ENCODE peak calls at places on chromosome 9, in seven cellular contexts. I is psoas muscle, F is GM23338, O is coronary artery, A is dorsolateral prefrontal cortex, R is kidney, X is PC-9. V is an unnamed sample.

GRCh38 chr9:88994820-88995180 is 3.5 kb downstream of the S1PR3 start:
- DNase-seq in I (no peak), O (no peak), F (no peak), A (no peak), R (no peak), X (no peak), V (no peak)

GRCh38 chr9:87667164-87667738 is 58.7 kb upstream of the CTSL start:
- DNase-seq in R (no peak), X (no peak), O (no peak), I (no peak), A (no peak), F (peak; percentile 79), V (no peak)

GRCh38 chr9:35952526-35953191 is 5.3 kb downstream of the OR2S2 start:
- DNase-seq in F (no peak), I (no peak), O (no peak), X (no peak), A (no peak), R (no peak), V (no peak)

GRCh38 chr9:132048191-132048590 is 31.5 kb downstream of the MED27 start:
- DNase-seq in A (no peak), I (no peak), R (no peak), O (no peak), F (no peak), X (no peak), V (no peak)

GRCh38 chr9:71218774-71219173 is 97.4 kb upstream of the TRPM3 start:
- DNase-seq in A (no peak), X (no peak), O (no peak), F (no peak), R (no peak), I (no peak), V (no peak)

GRCh38 chr9:100525563-100525962 is 52.3 kb upstream of the CAVIN4 start:
- DNase-seq in I (no peak), O (no peak), F (no peak), A (no peak), R (no peak), X (no peak), V (no peak)

GRCh38 chr9:91546574-91546973 is 122.9 kb upstream of the NFIL3 start:
- DNase-seq in O (no peak), F (no peak), A (no peak), R (no peak), X (no peak), I (no peak), V (no peak)

GRCh38 chr9:97675655-97676054 is 21.5 kb downstream of the XPA start:
- DNase-seq in O (no peak), F (no peak), A (no peak), R (no peak), I (no peak), X (no peak), V (no peak)

GRCh38 chr9:11016081-11016480 is 403.3 kb upstream of the PTPRD start:
- DNase-seq in A (no peak), O (no peak), X (peak; percentile 6), I (no peak), F (no peak), R (no peak), V (no peak)

GRCh38 chr9:100440071-100440470 is 13.1 kb downstream of the MSANTD3 start:
- DNase-seq in A (no peak), O (no peak), R (no peak), I (peak; percentile 57), X (no peak), F (no peak), V (no peak)

GRCh38 chr9:91757802-91758201 is 192.2 kb downstream of the ROR2 start:
- DNase-seq in X (no peak), R (no peak), A (no peak), I (no peak), O (no peak), F (no peak), V (no peak)

GRCh38 chr9:113516840-113517577 is 53.5 kb downstream of the RGS3 start:
- DNase-seq in A (no peak), O (no peak), X (no peak), F (no peak), I (no peak), R (peak; percentile 59), V (no peak)

GRCh38 chr9:76729980-76730737 is 34.1 kb upstream of the PCA3 start:
- DNase-seq in A (no peak), X (no peak), F (no peak), O (no peak), R (no peak), I (no peak), V (peak; percentile 94)

GRCh38 chr9:107286057-107286456 is 3.0 kb downstream of the RAD23B start:
- DNase-seq in A (no peak), X (no peak), R (no peak), I (no peak), O (no peak), F (no peak), V (peak; percentile 77)

GRCh38 chr9:89466451-89467277 is 31.2 kb downstream of the SEMA4D start:
- DNase-seq in X (no peak), O (no peak), R (no peak), F (no peak), A (no peak), I (no peak), V (no peak)

GRCh38 chr9:134724912-134725604 is 83.5 kb downstream of the COL5A1 start:
- DNase-seq in F (no peak), A (no peak), X (no peak), O (no peak), R (peak; percentile 52), I (no peak), V (no peak)

GRCh38 chr9:125889524-125890473 is 142.6 kb downstream of the PBX3 start:
- DNase-seq in O (no peak), F (peak; percentile 77), R (peak; percentile 63), A (peak; percentile 49), I (peak; percentile 50), X (peak; percentile 47), V (no peak)

GRCh38 chr9:34637356-34638137 is at the start of gene SIGMAR1:
- DNase-seq in A (peak; percentile 91), R (peak; percentile 97), O (peak; percentile 93), I (peak; percentile 97), X (peak; percentile 89), F (peak; percentile 97), V (peak; percentile 76)

DNA sequence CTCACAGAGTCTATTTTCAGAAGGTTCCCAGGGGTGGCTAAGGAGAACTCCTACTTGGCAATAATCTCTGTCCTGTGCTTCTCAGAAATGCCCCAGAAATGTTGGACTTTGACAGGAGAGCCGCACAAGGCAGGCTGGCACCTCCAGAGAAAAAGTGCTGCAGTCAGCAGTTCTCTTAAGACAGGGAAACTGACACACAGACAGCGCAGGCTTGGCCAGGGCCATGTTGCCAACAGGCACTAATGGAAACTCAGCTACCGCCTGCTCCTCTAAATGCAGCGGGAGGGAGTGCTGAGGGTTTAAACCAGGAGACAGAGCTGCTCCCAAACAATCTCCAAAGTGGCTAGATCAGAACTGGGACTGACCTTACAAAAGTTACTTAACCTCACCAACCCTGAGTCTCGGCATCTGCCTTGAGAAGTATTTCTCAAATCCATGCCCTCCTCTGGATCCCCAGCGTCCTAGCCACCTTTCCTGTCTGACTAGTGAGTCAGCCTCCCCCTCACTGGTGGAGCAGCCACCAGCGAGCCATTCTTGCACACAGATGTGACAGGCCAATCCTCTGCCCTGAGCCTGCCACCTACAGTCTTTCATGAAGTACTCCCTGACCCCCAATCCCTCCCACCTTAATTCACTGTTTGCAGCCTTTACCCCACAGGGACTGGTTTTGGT is 186.4 kb downstream of the CDK5RAP2 start:
- DNase-seq in R (no peak), O (no peak), F (no peak), X (no peak), I (no peak), A (no peak), V (no peak)
- H3K4me3 ChIP-seq in R (no peak overlapping the region), O (no peak overlapping the region), F (no peak overlapping the region), X (no peak overlapping the region), I (no peak overlapping the region), A (no peak overlapping the region), V (no peak overlapping the region)

GRCh38 chr9:73023025-73023541 is 70.2 kb upstream of the ALDH1A1 start:
- DNase-seq in R (no peak), X (peak; percentile 48), A (no peak), F (peak; percentile 84), I (peak; percentile 62), O (no peak), V (peak; percentile 21)
- TF ChIP-seq CTCF in R (peak; percentile 94), X (peak; percentile 64), A (peak; percentile 66), F (peak; percentile 94), I (peak; percentile 88), O (peak; percentile 70), V (peak; percentile 89)

GRCh38 chr9:95202076-95202681 is 115.3 kb downstream of the FANCC start:
- DNase-seq in I (no peak), O (no peak), X (no peak), A (no peak), F (no peak), R (no peak), V (no peak)

GRCh38 chr9:95207403-95207802 is 110.1 kb downstream of the FANCC start:
- DNase-seq in R (no peak), F (no peak), X (no peak), O (no peak), I (no peak), A (no peak), V (no peak)

GRCh38 chr9:95204710-95205109 is 112.8 kb downstream of the FANCC start:
- DNase-seq in I (no peak), X (no peak), O (no peak), F (no peak), R (no peak), A (no peak), V (no peak)

GRCh38 chr9:95204310-95204709 is 113.2 kb downstream of the FANCC start:
- DNase-seq in R (no peak), F (no peak), O (no peak), I (no peak), X (no peak), A (no peak), V (no peak)

DNA sequence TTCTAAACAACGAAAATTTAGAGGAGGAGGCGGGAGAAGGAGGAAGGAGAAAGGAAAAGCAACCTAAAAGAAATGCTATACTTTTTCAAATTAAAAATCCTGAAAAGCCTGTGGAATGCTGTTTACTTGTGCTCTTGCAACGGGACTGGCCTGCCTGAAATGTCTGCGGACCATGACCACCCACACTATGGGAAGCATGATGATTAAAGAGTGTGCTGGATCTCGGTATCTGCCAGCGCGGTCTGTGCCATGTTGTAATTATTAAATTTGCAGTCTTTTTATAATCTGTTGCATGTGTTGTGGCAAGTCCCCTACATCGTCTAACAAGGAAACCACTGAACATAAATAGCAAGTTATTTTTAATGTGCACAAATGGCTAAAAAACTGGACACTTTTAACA is 111.4 kb downstream of the FANCC start:
- DNase-seq in F (no peak), X (no peak), R (no peak), A (no peak), I (no peak), O (no peak), V (no peak)
- H3K4me3 ChIP-seq in F (no peak overlapping the region), X (no peak overlapping the region), R (no peak overlapping the region), A (no peak overlapping the region), I (no peak overlapping the region), O (peak overlapping the region; percentile 15), V (no peak overlapping the region)

DNA sequence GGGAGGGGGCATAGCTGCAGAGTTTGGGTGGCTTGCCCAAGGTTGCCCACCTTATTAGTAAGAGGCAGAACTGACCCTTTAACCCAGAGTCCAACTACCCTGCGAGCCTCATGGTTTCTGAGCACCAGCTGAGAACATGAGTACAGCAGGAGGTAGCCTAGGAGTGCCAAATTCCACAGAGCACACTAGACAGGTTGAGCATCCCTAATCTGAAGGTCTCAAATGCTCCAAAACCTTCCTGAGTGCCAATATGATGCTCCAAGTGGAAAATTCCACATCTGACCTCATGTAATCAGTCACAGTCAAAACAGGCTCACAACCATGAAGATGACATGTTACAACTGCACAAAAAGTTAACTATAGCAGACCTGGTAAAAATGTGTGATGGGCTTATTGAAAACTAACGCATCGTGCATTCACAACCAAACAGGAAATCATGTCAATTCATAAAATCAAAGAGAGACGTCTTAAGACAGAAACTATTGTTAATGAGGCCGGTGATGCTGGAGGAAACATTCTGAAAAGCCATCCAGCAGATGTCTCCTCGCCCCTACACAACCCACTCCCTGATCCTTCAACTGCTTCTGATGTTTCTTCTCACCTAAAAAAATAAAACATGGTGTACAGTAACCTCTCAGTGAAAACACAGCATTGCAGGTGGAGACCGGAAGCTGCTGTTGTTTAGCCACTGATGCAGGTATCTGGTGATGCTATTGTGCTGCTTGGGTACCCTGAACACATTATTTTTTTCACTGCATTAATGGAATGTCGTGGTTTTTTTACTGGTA is 25.0 kb downstream of the PTCH1 start:
- DNase-seq in O (no peak), I (no peak), X (no peak), F (no peak), A (no peak), R (no peak), V (no peak)
- TF ChIP-seq CTCF in O (no peak), I (no peak), X (no peak), F (no peak), A (no peak), R (no peak), V (no peak)

V was measured in LNCaP clone FGC.